ENCODE peak calls at places on chromosomes 13 and 19, in nine cellular contexts. K, R, O, Q, H, U, Y, D and M are unnamed samples.

GRCh38 chr19:20078696-20079095 is 896 bp downstream of the ZNF90 start:
- DNase-seq in D (no peak), U (peak), R (peak), Y (no peak), Q (no peak), H (peak), O (no peak), K (peak), M (no peak)

GRCh38 chr19:18609717-18610051 is 3.0 kb upstream of the TMEM59L start:
- DNase-seq in Q (no peak), K (no peak), Y (no peak), U (no peak), H (no peak), R (no peak), D (no peak), O (no peak), M (no peak)

GRCh38 chr13:114142640-114143490 is 10.4 kb upstream of the RASA3 start:
- DNase-seq in O (no peak), Y (no peak), Q (peak), K (peak), D (peak), H (no peak), U (no peak), R (no peak), M (no peak)

GRCh38 chr13:73465629-73465974 is 406.8 kb downstream of the KLF5 start:
- DNase-seq in Y (no peak), O (no peak), R (no peak), D (no peak), H (no peak), U (no peak), K (no peak), Q (no peak), M (no peak)

GRCh38 chr13:72199640-72200039 is 332.6 kb upstream of the DACH1 start:
- DNase-seq in Q (no peak), R (no peak), K (no peak), H (no peak), D (no peak), O (no peak), U (no peak), Y (no peak), M (no peak)

GRCh38 chr13:45482571-45483173 is 17.9 kb downstream of the COG3 start:
- DNase-seq in U (no peak), K (no peak), Y (no peak), R (no peak), O (no peak), D (no peak), Q (no peak), H (no peak), M (no peak)

GRCh38 chr13:98599502-98600328 is 22.8 kb upstream of the STK24 start:
- DNase-seq in K (no peak), Y (no peak), R (no peak), D (no peak), O (no peak), H (no peak), Q (no peak), U (no peak), M (no peak)

GRCh38 chr13:30907167-30907761 is 1.2 kb downstream of the MEDAG start:
- DNase-seq in K (no peak), D (no peak), Q (no peak), U (no peak), H (peak), Y (no peak), R (no peak), O (no peak), M (no peak)

GRCh38 chr13:99926014-99926731 is 45.4 kb downstream of the ZIC5 start:
- DNase-seq in Y (no peak), O (no peak), Q (no peak), D (no peak), R (no peak), U (peak), H (peak), K (peak), M (no peak)

GRCh38 chr13:111941845-111942447 is 125.0 kb upstream of the SOX1 start:
- DNase-seq in Q (no peak), D (peak), O (no peak), H (no peak), U (peak), R (no peak), Y (no peak), K (no peak), M (no peak)

GRCh38 chr19:16062789-16063188 is 13.5 kb upstream of the TPM4 start:
- DNase-seq in O (no peak), Y (no peak), H (no peak), D (peak), Q (no peak), U (no peak), K (peak), R (no peak), M (no peak)

GRCh38 chr13:48160879-48161278 is 66.0 kb upstream of the MED4 start:
- DNase-seq in H (no peak), O (no peak), R (no peak), D (no peak), K (no peak), Y (no peak), U (no peak), Q (peak), M (no peak)

GRCh38 chr19:6062274-6062673 is 48.0 kb downstream of the RFX2 start:
- DNase-seq in Q (no peak), H (peak), O (no peak), U (peak), R (peak), D (no peak), Y (no peak), K (peak), M (no peak)

GRCh38 chr13:21120191-21120590 is 56.2 kb downstream of the SKA3 start:
- DNase-seq in U (no peak), R (no peak), Y (no peak), D (no peak), K (no peak), O (no peak), H (no peak), Q (no peak), M (no peak)

GRCh38 chr13:48334534-48335127 is 31.1 kb downstream of the RB1 start:
- DNase-seq in U (no peak), R (no peak), D (no peak), Y (no peak), Q (no peak), H (no peak), K (no peak), O (no peak), M (no peak)

GRCh38 chr19:49427855-49428546 is 2.8 kb downstream of the GFY start:
- DNase-seq in O (no peak), Q (no peak), H (peak), U (no peak), Y (no peak), K (no peak), D (peak), R (no peak), M (no peak)

GRCh38 chr19:29624489-29625210 is 18.6 kb downstream of the POP4 start:
- DNase-seq in D (no peak), U (no peak), R (no peak), H (no peak), O (no peak), Y (no peak), Q (no peak), K (no peak), M (no peak)

DNA sequence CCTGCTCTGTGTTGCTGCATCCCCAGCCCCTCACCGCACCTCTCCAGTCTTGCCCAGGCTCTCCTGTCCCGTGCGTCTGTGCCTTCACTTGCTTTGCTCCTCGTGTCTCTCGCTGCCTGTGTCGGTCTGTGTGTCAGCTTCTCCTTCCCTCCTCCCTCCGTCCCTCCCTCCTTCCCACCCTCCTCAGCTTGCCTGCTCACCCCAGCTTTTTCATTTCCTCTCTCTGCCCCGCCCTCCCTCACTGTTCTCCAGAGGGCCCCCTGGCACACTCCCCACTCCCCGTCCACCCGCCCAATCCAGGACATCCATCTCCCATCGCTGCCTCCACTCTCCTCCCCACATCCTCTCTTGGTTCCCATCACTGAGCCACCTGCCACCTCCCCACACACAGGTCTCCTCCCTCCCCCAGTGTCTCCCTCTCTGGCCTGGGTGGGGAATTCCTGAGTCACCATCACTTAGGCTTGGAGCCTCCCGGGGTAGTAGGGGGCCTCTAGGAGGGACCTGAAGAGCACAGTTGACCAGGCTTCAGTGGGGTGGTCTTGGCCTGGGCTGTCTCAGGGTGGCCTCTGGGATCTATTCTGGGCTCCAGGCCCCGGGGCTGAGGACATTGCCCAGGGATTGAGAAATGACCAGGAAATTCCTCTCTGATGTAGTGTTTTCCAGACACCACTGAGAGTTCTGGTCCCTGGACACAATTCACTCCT is at the start of gene PTGIR:
- DNase-seq in R (peak), H (peak), Y (no peak), O (no peak), Q (peak), D (no peak), K (no peak), U (peak), M (no peak)
- TF ChIP-seq POLR2A in R (no peak), H (peak), Y (no peak), O (peak), Q (no peak), D (no peak), K (no peak), U (peak), M (no peak)

GRCh38 chr13:97359181-97360057 is 74.5 kb upstream of the RAP2A start:
- DNase-seq in Q (no peak), Y (no peak), H (peak), R (peak), O (no peak), K (peak), U (peak), D (no peak), M (no peak)
- TF ChIP-seq POLR2A in Q (no peak), Y (no peak), H (no peak), R (no peak), O (no peak), K (no peak), U (no peak), D (no peak), M (no peak)

GRCh38 chr13:75635621-75636338 is at the start of gene LMO7:
- DNase-seq in R (no peak), O (peak), D (peak), U (peak), Q (no peak), H (peak), Y (peak), K (peak), M (no peak)
- TF ChIP-seq POLR2A in R (peak), O (no peak), D (no peak), U (peak), Q (no peak), H (peak), Y (no peak), K (no peak), M (no peak)

GRCh38 chr13:33206425-33206824 is 79.1 kb downstream of the STARD13 start:
- DNase-seq in K (no peak), D (no peak), O (no peak), Q (no peak), R (no peak), U (no peak), Y (no peak), H (no peak), M (no peak)

GRCh38 chr13:33205224-33205623 is 80.3 kb downstream of the STARD13 start:
- DNase-seq in U (no peak), H (no peak), Q (no peak), K (no peak), O (no peak), D (no peak), Y (no peak), R (no peak), M (no peak)

GRCh38 chr13:33202644-33203169 is 82.8 kb downstream of the STARD13 start:
- DNase-seq in O (no peak), D (no peak), Q (no peak), R (no peak), Y (no peak), U (no peak), H (no peak), K (no peak), M (no peak)

GRCh38 chr13:33205804-33206221 is 79.7 kb downstream of the STARD13 start:
- DNase-seq in U (peak), R (no peak), K (no peak), D (no peak), H (no peak), Y (no peak), O (no peak), Q (no peak), M (no peak)

DNA sequence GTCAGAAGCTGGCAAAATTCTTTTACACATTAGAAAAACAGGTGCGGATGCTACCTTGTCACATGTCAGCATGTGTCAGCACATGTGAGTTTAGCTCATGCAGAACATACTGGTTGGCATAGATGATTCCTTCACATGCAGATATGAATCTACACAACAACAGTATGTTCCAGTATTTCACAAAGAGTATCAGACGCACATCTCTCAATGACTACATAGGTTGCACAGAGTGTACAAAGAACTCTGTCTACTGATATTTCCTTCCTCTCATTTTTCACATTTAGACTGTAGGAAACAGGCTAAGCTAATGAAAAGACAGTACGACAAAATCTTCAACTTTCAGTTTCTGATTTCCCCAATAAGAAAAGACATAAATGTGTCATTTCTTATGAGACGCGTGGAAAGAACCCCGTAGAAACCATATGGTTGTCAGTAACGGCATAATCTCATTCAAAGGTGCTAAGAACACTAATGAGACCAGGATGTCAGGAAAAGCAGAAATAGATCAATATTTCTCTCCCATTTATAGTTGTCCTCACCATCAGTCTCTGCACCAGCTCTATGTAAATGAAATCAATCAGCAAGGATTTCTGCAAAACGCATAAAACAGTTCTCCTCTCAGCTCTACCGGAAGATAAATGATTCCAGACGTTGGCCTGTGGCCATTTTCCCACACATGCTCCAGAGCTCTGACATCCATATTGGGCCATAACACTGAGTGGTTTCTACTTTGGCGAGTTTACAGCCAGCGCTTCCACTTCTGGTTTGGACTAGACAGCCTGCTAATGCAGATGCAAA is 81.2 kb downstream of the STARD13 start:
- DNase-seq in U (peak), R (peak), K (peak), Y (no peak), H (no peak), Q (peak), O (no peak), D (no peak), M (no peak)
- TF ChIP-seq POLR2A in U (no peak), R (peak), K (no peak), Y (no peak), H (no peak), Q (peak), O (no peak), D (no peak), M (no peak)

GRCh38 chr19:50792246-50792851 is 2.1 kb downstream of the ACP4 start:
- DNase-seq in U (no peak), O (no peak), K (no peak), D (no peak), Y (no peak), H (no peak), Q (no peak), R (no peak), M (no peak)
- TF ChIP-seq POLR2A in U (no peak), O (peak), K (no peak), D (no peak), Y (peak), H (no peak), Q (no peak), R (no peak), M (no peak)

GRCh38 chr13:23673867-23674605 is 103.8 kb downstream of the TNFRSF19 start:
- DNase-seq in H (no peak), Y (no peak), D (no peak), R (no peak), Q (no peak), U (no peak), O (no peak), K (no peak), M (no peak)

GRCh38 chr13:23671902-23672301 is 101.7 kb downstream of the TNFRSF19 start:
- DNase-seq in Y (no peak), D (no peak), O (no peak), K (no peak), U (no peak), Q (no peak), R (no peak), H (no peak), M (no peak)

GRCh38 chr13:23674795-23675640 is 104.8 kb downstream of the TNFRSF19 start:
- DNase-seq in K (no peak), Q (no peak), D (no peak), R (no peak), H (no peak), U (no peak), O (no peak), Y (no peak), M (no peak)

GRCh38 chr13:23672616-23673015 is 102.4 kb downstream of the TNFRSF19 start:
- DNase-seq in O (no peak), K (no peak), Q (no peak), Y (no peak), D (no peak), R (no peak), U (no peak), H (no peak), M (no peak)

DNA sequence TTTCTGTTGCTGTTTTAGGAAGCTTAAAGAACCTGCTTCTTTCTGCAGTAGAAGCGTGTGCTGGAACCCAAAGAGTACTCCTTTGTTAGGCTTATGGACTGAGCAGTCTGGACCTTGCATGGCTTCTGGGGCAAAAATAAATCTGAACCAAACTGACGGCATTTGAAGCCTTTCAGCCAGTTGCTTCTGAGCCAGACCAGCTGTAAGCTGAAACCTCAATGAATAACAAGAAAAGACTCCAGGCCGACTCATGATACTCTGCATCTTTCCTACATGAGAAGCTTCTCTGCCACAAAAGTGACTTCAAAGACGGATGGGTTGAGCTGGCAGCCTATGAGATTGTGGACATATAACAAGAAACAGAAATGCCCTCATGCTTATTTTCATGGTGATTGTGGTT is 103.1 kb downstream of the TNFRSF19 start:
- DNase-seq in D (no peak), R (peak), H (no peak), O (no peak), K (no peak), Q (peak), Y (no peak), U (no peak), M (no peak)
- TF ChIP-seq POLR2A in D (no peak), R (no peak), H (no peak), O (no peak), K (no peak), Q (no peak), Y (no peak), U (no peak), M (no peak)